ENCODE peak calls at places on chromosomes 1 and 21, in six cellular contexts. One of them, this sample, is unnamed.

GRCh38 chr21:45401054-45401518 is 3.9 kb upstream of the COL18A1 start:
- DNase-seq in K562: peak
- DNase-seq in HepG2: no peak
- DNase-seq in GM12878: no peak
- DNase-seq in HCT116: no peak
- DNase-seq in WTC11: no peak
- DNase-seq in this sample: no peak

GRCh38 chr1:12021616-12022015 is 2.3 kb downstream of the MIIP start:
- DNase-seq in WTC11: no peak
- DNase-seq in HepG2: no peak
- DNase-seq in GM12878: no peak
- DNase-seq in K562: no peak
- DNase-seq in HCT116: no peak
- DNase-seq in this sample: no peak

GRCh38 chr1:181038399-181038873 is 4.7 kb downstream of the MR1 start:
- DNase-seq in HepG2: peak
- DNase-seq in WTC11: peak
- DNase-seq in K562: peak
- DNase-seq in HCT116: peak
- DNase-seq in GM12878: no peak
- DNase-seq in this sample: peak

GRCh38 chr1:183877321-183877720 is 72.4 kb downstream of the RGL1 start:
- DNase-seq in GM12878: no peak
- DNase-seq in HepG2: no peak
- DNase-seq in HCT116: no peak
- DNase-seq in WTC11: no peak
- DNase-seq in K562: no peak
- DNase-seq in this sample: no peak

GRCh38 chr1:230807551-230808267 is 60.5 kb downstream of the CAPN9 start:
- DNase-seq in HCT116: no peak
- DNase-seq in GM12878: no peak
- DNase-seq in K562: no peak
- DNase-seq in WTC11: no peak
- DNase-seq in HepG2: no peak
- DNase-seq in this sample: no peak

GRCh38 chr1:35294809-35295208 is 26.3 kb downstream of the ZMYM4 start:
- DNase-seq in GM12878: no peak
- DNase-seq in HepG2: no peak
- DNase-seq in HCT116: no peak
- DNase-seq in WTC11: no peak
- DNase-seq in K562: no peak
- DNase-seq in this sample: no peak

GRCh38 chr1:156602557-156602993 is 1.3 kb upstream of the GPATCH4 start:
- DNase-seq in WTC11: no peak
- DNase-seq in GM12878: no peak
- DNase-seq in K562: peak
- DNase-seq in HepG2: no peak
- DNase-seq in HCT116: peak
- DNase-seq in this sample: no peak

GRCh38 chr1:37147397-37147831 is 113.1 kb upstream of the GRIK3 start:
- DNase-seq in HepG2: no peak
- DNase-seq in WTC11: no peak
- DNase-seq in K562: no peak
- DNase-seq in HCT116: no peak
- DNase-seq in GM12878: no peak
- DNase-seq in this sample: no peak

GRCh38 chr1:106620521-106620954 is 435.9 kb upstream of the PRMT6 start:
- DNase-seq in K562: no peak
- DNase-seq in WTC11: no peak
- DNase-seq in HepG2: no peak
- DNase-seq in GM12878: no peak
- DNase-seq in HCT116: no peak
- DNase-seq in this sample: no peak

GRCh38 chr1:64183380-64183984 is 19.9 kb upstream of the UBE2U start:
- DNase-seq in GM12878: no peak
- DNase-seq in WTC11: peak
- DNase-seq in HCT116: no peak
- DNase-seq in HepG2: no peak
- DNase-seq in K562: no peak
- DNase-seq in this sample: no peak
- TF ChIP-seq ATF3 in GM12878: no peak
- TF ChIP-seq ATF3 in WTC11: no peak
- TF ChIP-seq ATF3 in HCT116: no peak
- TF ChIP-seq ATF3 in HepG2: no peak
- TF ChIP-seq ATF3 in K562: no peak
- TF ChIP-seq ATF3 in this sample: no peak

GRCh38 chr1:160161965-160162705 is 10.7 kb downstream of the ATP1A4 start:
- DNase-seq in WTC11: peak
- DNase-seq in K562: peak
- DNase-seq in HepG2: peak
- DNase-seq in GM12878: no peak
- DNase-seq in HCT116: no peak
- DNase-seq in this sample: peak
- TF ChIP-seq ATF3 in WTC11: no peak
- TF ChIP-seq ATF3 in K562: no peak
- TF ChIP-seq ATF3 in HepG2: no peak
- TF ChIP-seq ATF3 in GM12878: no peak
- TF ChIP-seq ATF3 in HCT116: no peak
- TF ChIP-seq ATF3 in this sample: no peak

GRCh38 chr1:26820784-26821269 is 5.7 kb upstream of the ZDHHC18 start:
- DNase-seq in GM12878: peak
- DNase-seq in HCT116: no peak
- DNase-seq in K562: peak
- DNase-seq in WTC11: no peak
- DNase-seq in HepG2: peak
- DNase-seq in this sample: no peak

GRCh38 chr1:26814377-26814776 is 12.1 kb upstream of the ZDHHC18 start:
- DNase-seq in WTC11: no peak
- DNase-seq in HepG2: no peak
- DNase-seq in HCT116: no peak
- DNase-seq in GM12878: no peak
- DNase-seq in K562: no peak
- DNase-seq in this sample: no peak

GRCh38 chr1:26811057-26811456 is 15.4 kb upstream of the ZDHHC18 start:
- DNase-seq in HepG2: no peak
- DNase-seq in GM12878: no peak
- DNase-seq in K562: no peak
- DNase-seq in HCT116: no peak
- DNase-seq in WTC11: no peak
- DNase-seq in this sample: no peak

GRCh38 chr1:26811708-26812107 is 14.8 kb upstream of the ZDHHC18 start:
- DNase-seq in HepG2: no peak
- DNase-seq in GM12878: no peak
- DNase-seq in HCT116: no peak
- DNase-seq in K562: no peak
- DNase-seq in WTC11: no peak
- DNase-seq in this sample: no peak

GRCh38 chr1:26814893-26815292 is 11.6 kb upstream of the ZDHHC18 start:
- DNase-seq in WTC11: no peak
- DNase-seq in K562: no peak
- DNase-seq in HCT116: no peak
- DNase-seq in GM12878: no peak
- DNase-seq in HepG2: no peak
- DNase-seq in this sample: no peak
- TF ChIP-seq ATF3 in WTC11: no peak
- TF ChIP-seq ATF3 in K562: no peak
- TF ChIP-seq ATF3 in HCT116: no peak
- TF ChIP-seq ATF3 in GM12878: no peak
- TF ChIP-seq ATF3 in HepG2: no peak
- TF ChIP-seq ATF3 in this sample: no peak

DNA sequence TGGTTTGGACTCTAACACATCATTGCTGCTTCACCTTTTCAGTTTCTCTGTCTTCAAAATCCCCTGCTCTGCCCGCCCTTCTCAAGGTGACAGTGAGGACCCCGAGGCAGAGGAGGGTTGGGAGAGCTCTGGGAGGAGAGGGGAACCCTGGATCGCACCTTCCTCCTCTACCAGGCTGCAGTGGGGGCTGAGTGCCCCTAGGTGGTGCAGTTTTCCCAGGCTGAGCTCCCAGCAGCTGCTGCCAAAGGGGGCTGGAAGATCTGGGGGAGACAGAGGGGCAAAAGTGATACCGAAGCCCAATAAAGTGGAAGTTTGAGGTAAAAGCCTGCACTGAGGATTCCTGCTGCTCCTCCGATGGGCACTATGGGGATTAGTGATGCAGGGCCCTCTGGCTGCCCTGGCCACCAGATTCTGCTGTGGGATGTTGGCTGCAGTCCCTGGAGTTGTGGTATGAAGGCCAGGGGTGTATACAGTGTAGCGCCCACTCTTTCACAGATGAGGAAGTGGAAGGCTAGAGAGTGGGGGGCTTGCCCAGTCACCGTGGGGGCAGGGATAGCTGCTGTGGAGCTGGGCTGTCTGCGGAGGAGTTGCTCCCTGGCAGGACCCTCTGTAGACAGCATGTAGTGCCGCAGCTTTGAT is 40.7 kb upstream of the SCMH1 start:
- DNase-seq in GM12878: no peak
- DNase-seq in K562: peak
- DNase-seq in HepG2: peak
- DNase-seq in WTC11: peak
- DNase-seq in HCT116: peak
- DNase-seq in this sample: peak
- TF ChIP-seq ATF3 in GM12878: no peak
- TF ChIP-seq ATF3 in K562: no peak
- TF ChIP-seq ATF3 in HepG2: no peak
- TF ChIP-seq ATF3 in WTC11: no peak
- TF ChIP-seq ATF3 in HCT116: no peak
- TF ChIP-seq ATF3 in this sample: no peak

DNA sequence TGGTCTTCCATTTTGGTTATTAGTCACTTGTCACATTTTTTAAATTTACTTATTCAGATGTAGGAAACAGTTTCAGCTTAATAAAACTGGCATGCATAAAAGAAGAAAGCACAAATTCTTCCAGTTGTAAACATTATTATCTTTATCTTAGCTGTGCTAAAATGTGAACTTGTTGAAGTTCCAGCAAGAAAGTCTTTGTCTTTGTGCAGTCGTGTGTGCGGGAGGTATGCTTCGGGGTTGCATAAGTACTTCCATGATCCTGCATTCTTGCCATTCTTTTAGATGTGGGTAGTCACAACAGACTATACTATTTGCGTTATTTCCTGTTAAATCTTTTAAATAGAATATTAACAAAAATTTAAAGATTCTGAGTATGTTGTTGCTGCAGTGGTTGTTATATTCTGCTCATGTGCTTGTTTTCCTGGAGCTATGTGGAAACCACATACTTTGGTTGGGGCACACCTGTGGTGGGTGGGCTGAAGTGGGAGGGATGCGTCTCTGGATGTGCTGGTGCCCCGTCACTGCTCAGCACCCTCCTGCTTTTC is 49.9 kb downstream of the CBS start:
- DNase-seq in WTC11: no peak
- DNase-seq in GM12878: no peak
- DNase-seq in HCT116: no peak
- DNase-seq in K562: no peak
- DNase-seq in HepG2: peak
- DNase-seq in this sample: no peak
- TF ChIP-seq ATF3 in WTC11: no peak
- TF ChIP-seq ATF3 in GM12878: no peak
- TF ChIP-seq ATF3 in HCT116: no peak
- TF ChIP-seq ATF3 in K562: no peak
- TF ChIP-seq ATF3 in HepG2: no peak
- TF ChIP-seq ATF3 in this sample: no peak

This sample was measured in H1.